ENCODE peak calls at places on chromosomes 13 and 19, in four cellular contexts. R, E, U and K are unnamed samples.

GRCh38 chr13:20340759-20341161 is 108.6 kb upstream of the GJB6 start:
- DNase-seq in U (peak; percentile 87), R (no peak), E (no peak), K (no peak)

GRCh38 chr13:30629527-30629926 is 11.8 kb downstream of the USPL1 start:
- DNase-seq in R (no peak), U (no peak), E (no peak), K (no peak)

GRCh38 chr13:98410591-98410990 is 166.3 kb downstream of the STK24 start:
- DNase-seq in R (no peak), E (no peak), U (no peak), K (no peak)

GRCh38 chr19:31114585-31114984 is 234.7 kb downstream of the TSHZ3 start:
- DNase-seq in U (no peak), E (no peak), R (no peak), K (no peak)

GRCh38 chr13:42275098-42275471 is 3.1 kb downstream of the AKAP11 start:
- DNase-seq in U (no peak), E (no peak), R (no peak), K (no peak)

GRCh38 chr13:59208405-59209195 is 955.1 kb downstream of the DIAPH3 start:
- DNase-seq in U (no peak), R (no peak), E (no peak), K (no peak)

GRCh38 chr13:100176781-100177389 is 88.0 kb downstream of the PCCA start:
- DNase-seq in R (no peak), U (peak; percentile 60), E (no peak), K (no peak)

GRCh38 chr19:3324405-3324856 is 42.0 kb upstream of the NFIC start:
- DNase-seq in R (peak; percentile 58), U (peak; percentile 35), E (no peak), K (peak; percentile 55)

GRCh38 chr13:40637644-40638043 is 28.8 kb downstream of the FOXO1 start:
- DNase-seq in E (no peak), U (no peak), R (no peak), K (no peak)

GRCh38 chr13:46588019-46588418 is 35.0 kb downstream of the LRCH1 start:
- DNase-seq in E (no peak), R (no peak), U (no peak), K (no peak)

GRCh38 chr13:20301391-20302071 is 69.4 kb upstream of the GJB6 start:
- DNase-seq in R (no peak), U (no peak), E (no peak), K (no peak)

GRCh38 chr13:28819046-28819747 is 942 bp upstream of the MTUS2 start:
- DNase-seq in U (peak; percentile 21), E (no peak), R (no peak), K (no peak)

GRCh38 chr13:35514166-35514565 is 37.7 kb upstream of the MAB21L1 start:
- DNase-seq in R (no peak), U (no peak), E (no peak), K (no peak)

GRCh38 chr19:48415395-48415794 is 21.9 kb downstream of the GRIN2D start:
- DNase-seq in R (no peak), U (peak; percentile 89), E (peak; percentile 82), K (no peak)

GRCh38 chr13:64263285-64263684 is 2847.6 kb upstream of the PCDH20 start:
- DNase-seq in R (no peak), E (no peak), U (no peak), K (no peak)

GRCh38 chr19:39735688-39736087 is 2.1 kb downstream of the CLC start:
- DNase-seq in R (no peak), E (no peak), U (no peak), K (no peak)

GRCh38 chr19:44722131-44723121 is 23.5 kb downstream of the CEACAM16 start:
- DNase-seq in E (no peak), U (no peak), R (no peak), K (no peak)

GRCh38 chr13:29597701-29598100 is 2.2 kb upstream of the SLC7A1 start:
- DNase-seq in R (no peak), E (no peak), U (no peak), K (no peak)

GRCh38 chr19:1970003-1970805 is 29.2 kb downstream of the CSNK1G2 start:
- DNase-seq in R (no peak), U (no peak), E (no peak), K (no peak)

GRCh38 chr13:113403255-113404104 is 39.5 kb upstream of the GRTP1 start:
- DNase-seq in R (no peak), E (peak; percentile 63), U (no peak), K (peak; percentile 36)

GRCh38 chr13:41622545-41623429 is 165.4 kb downstream of the RGCC start:
- DNase-seq in R (no peak), U (no peak), E (no peak), K (no peak)

GRCh38 chr13:99805361-99805760 is 166.2 kb downstream of the ZIC5 start:
- DNase-seq in E (no peak), U (no peak), R (no peak), K (no peak)

GRCh38 chr13:92802776-92803175 is 423.8 kb upstream of the GPC6 start:
- DNase-seq in U (no peak), R (no peak), E (no peak), K (no peak)

GRCh38 chr13:45737571-45738002 is 35.5 kb downstream of the CBY2 start:
- DNase-seq in E (no peak), R (no peak), U (no peak), K (no peak)

GRCh38 chr19:5494780-5495179 is 39.6 kb downstream of the ZNRF4 start:
- DNase-seq in R (no peak), E (no peak), U (no peak), K (no peak)

GRCh38 chr19:39409886-39410619 is 2.4 kb upstream of the PLEKHG2 start:
- DNase-seq in R (peak; percentile 81), U (no peak), E (peak; percentile 93), K (no peak)

GRCh38 chr19:798415-799075 is 1.3 kb downstream of the PTBP1 start:
- DNase-seq in R (peak; percentile 36), E (no peak), U (no peak), K (no peak)

DNA sequence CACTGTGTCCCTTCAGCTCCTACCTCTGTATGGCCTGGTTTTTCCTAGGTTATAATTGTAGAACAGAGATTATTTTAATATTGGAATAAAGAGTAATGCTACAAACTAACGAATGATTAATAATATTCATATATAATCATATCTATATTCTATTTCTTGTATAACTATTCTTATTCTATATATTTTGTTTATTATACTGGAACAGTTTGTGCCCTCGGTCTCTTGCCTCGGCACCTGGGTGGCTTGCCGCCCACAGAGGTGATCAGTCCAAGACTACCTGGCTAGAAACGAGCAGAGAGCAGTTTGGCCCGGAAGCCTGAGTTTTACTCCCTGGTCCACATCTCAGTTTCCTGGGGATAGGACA is 3.9 kb upstream of the SLC27A1 start:
- DNase-seq in U (no peak), E (no peak), R (no peak), K (no peak)
- TF ChIP-seq CTCF in U (no peak), E (no peak), R (no peak), K (no peak)

DNA sequence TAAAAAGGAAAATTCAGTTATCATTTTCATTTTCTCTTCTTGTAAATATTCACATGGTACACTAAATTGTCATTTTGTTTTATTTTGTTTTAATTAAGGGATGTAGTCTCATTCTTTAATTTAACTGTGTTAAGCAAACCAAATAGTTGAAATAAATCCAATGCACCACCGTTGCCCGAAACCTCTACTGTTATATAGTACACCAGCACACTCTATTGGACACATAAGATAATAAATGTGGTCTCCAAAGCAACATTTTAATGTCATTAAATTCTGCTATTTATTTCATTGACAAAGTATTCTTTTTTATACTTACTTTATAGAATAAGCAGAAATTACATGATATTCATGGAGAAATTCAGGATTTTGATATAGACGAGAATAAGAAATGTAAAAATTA is 156.4 kb upstream of the FREM2 start:
- DNase-seq in U (peak; percentile 37), E (no peak), R (no peak), K (no peak)
- TF ChIP-seq CTCF in U (peak; percentile 33), E (no peak), R (no peak), K (peak; percentile 41)

DNA sequence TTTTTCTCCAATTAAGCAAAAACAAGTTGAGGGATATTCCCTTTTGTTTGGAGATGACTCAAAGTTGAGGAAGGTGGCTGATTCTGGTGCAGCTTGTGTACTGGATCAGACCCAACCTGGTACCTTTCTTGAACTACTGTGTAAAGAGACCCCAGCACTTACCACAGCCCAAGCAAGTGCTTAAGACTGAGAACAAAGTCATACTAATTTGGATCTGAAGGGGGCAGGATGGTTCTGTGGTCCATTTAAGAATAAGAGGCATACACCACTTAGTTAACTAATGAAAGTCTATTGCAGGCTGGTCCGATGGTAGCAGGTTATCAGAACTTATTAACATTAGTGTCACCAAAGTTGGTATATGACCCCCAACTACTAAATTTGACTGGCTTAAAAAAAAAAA is 6.3 kb downstream of the THSD1 start:
- DNase-seq in E (no peak), U (peak; percentile 48), R (no peak), K (no peak)
- TF ChIP-seq CTCF in E (no peak), U (peak; percentile 34), R (no peak), K (no peak)

GRCh38 chr19:7681336-7682174 is 922 bp downstream of the TRAPPC5 start:
- DNase-seq in R (peak; percentile 65), E (peak; percentile 86), U (peak; percentile 84), K (no peak)
- TF ChIP-seq CTCF in R (no peak), E (peak; percentile 35), U (peak; percentile 71), K (no peak)